ENCODE peak calls at places on chromosomes 7 and 10, in four cellular contexts. A, E, Y and H are unnamed samples.

GRCh38 chr7:99514050-99514449 is 9.6 kb downstream of the ZKSCAN5 start:
- DNase-seq in A (no peak), E (no peak), Y (no peak), H (no peak)

GRCh38 chr10:98886686-98887085 is 349.0 kb downstream of the HPSE2 start:
- DNase-seq in A (no peak), E (no peak), Y (no peak), H (no peak)

GRCh38 chr7:134454277-134454676 is 4.6 kb downstream of the AKR1B1 start:
- DNase-seq in A (no peak), E (no peak), Y (no peak), H (no peak)

GRCh38 chr7:72161534-72161933 is 250.6 kb downstream of the CALN1 start:
- DNase-seq in A (no peak), E (no peak), Y (no peak), H (no peak)

GRCh38 chr10:49426490-49427360 is 30.8 kb upstream of the DRGX start:
- DNase-seq in A (no peak), E (no peak), Y (no peak), H (no peak)

GRCh38 chr10:101292194-101293006 is 61.6 kb upstream of the BTRC start:
- DNase-seq in A (no peak), E (no peak), Y (no peak), H (peak; percentile 60)

GRCh38 chr7:173120-173918 is 19.1 kb upstream of the FAM20C start:
- DNase-seq in A (no peak), E (no peak), Y (no peak), H (no peak)

GRCh38 chr10:125263551-125263950 is 103.2 kb upstream of the CTBP2 start:
- DNase-seq in A (no peak), E (no peak), Y (no peak), H (no peak)

GRCh38 chr7:124032369-124033092 is at the start of gene TMEM229A:
- DNase-seq in A (no peak), E (peak; percentile 65), Y (peak; percentile 88), H (peak; percentile 42)

GRCh38 chr10:73625004-73625883 is 16.0 kb downstream of the MYOZ1 start:
- DNase-seq in A (peak; percentile 16), E (peak; percentile 23), Y (peak; percentile 31), H (no peak)